ENCODE peak calls at places on chromosomes 1 and 21, in nine cellular contexts. One of them, this sample, is unnamed.

GRCh38 chr1:223129229-223129851 is 13.7 kb downstream of the TLR5 start:
- DNase-seq in activated CD8-positive, alpha-beta memory T cell treated with anti-CD3 and anti-CD28 coated beads for 1 hour: peak
- DNase-seq in CD8-positive, alpha-beta T cell: peak
- DNase-seq in neural crest cell: peak
- DNase-seq in GM04503: no peak
- DNase-seq in GM03348: peak
- DNase-seq in hepatic stellate cell: peak
- DNase-seq in stimulated activated CD8-positive, alpha-beta memory T cell treated with anti-CD3 and anti-CD28 coated beads, Interleukin-2, amount 100 ng/mL, for 1 hour: peak
- DNase-seq in stimulated activated CD4-positive, alpha-beta T cell treated with anti-CD3 and anti-CD28 coated beads, Interleukin-12 subunit alpha, Interleukin-12 subunit beta, amount 100 ng/mL, for 4 hours: peak
- DNase-seq in this sample: peak

GRCh38 chr1:170461762-170462384 is 70.1 kb upstream of the GORAB start:
- DNase-seq in activated CD8-positive, alpha-beta memory T cell treated with anti-CD3 and anti-CD28 coated beads for 1 hour: no peak
- DNase-seq in CD8-positive, alpha-beta T cell: no peak
- DNase-seq in neural crest cell: no peak
- DNase-seq in GM04503: peak
- DNase-seq in GM03348: peak
- DNase-seq in hepatic stellate cell: peak
- DNase-seq in stimulated activated CD8-positive, alpha-beta memory T cell treated with anti-CD3 and anti-CD28 coated beads, Interleukin-2, amount 100 ng/mL, for 1 hour: no peak
- DNase-seq in stimulated activated CD4-positive, alpha-beta T cell treated with anti-CD3 and anti-CD28 coated beads, Interleukin-12 subunit alpha, Interleukin-12 subunit beta, amount 100 ng/mL, for 4 hours: no peak
- DNase-seq in this sample: no peak

GRCh38 chr1:174262747-174263241 is 103.5 kb downstream of the RABGAP1L start:
- DNase-seq in activated CD8-positive, alpha-beta memory T cell treated with anti-CD3 and anti-CD28 coated beads for 1 hour: no peak
- DNase-seq in CD8-positive, alpha-beta T cell: no peak
- DNase-seq in neural crest cell: peak
- DNase-seq in GM04503: peak
- DNase-seq in GM03348: peak
- DNase-seq in hepatic stellate cell: peak
- DNase-seq in stimulated activated CD8-positive, alpha-beta memory T cell treated with anti-CD3 and anti-CD28 coated beads, Interleukin-2, amount 100 ng/mL, for 1 hour: no peak
- DNase-seq in stimulated activated CD4-positive, alpha-beta T cell treated with anti-CD3 and anti-CD28 coated beads, Interleukin-12 subunit alpha, Interleukin-12 subunit beta, amount 100 ng/mL, for 4 hours: no peak
- DNase-seq in this sample: no peak

GRCh38 chr1:209073879-209074278 is 509.6 kb upstream of the CAMK1G start:
- DNase-seq in activated CD8-positive, alpha-beta memory T cell treated with anti-CD3 and anti-CD28 coated beads for 1 hour: no peak
- DNase-seq in CD8-positive, alpha-beta T cell: no peak
- DNase-seq in neural crest cell: no peak
- DNase-seq in GM04503: no peak
- DNase-seq in GM03348: no peak
- DNase-seq in hepatic stellate cell: no peak
- DNase-seq in stimulated activated CD8-positive, alpha-beta memory T cell treated with anti-CD3 and anti-CD28 coated beads, Interleukin-2, amount 100 ng/mL, for 1 hour: no peak
- DNase-seq in stimulated activated CD4-positive, alpha-beta T cell treated with anti-CD3 and anti-CD28 coated beads, Interleukin-12 subunit alpha, Interleukin-12 subunit beta, amount 100 ng/mL, for 4 hours: no peak
- DNase-seq in this sample: no peak

GRCh38 chr1:186983327-186983726 is 154.6 kb downstream of the PLA2G4A start:
- DNase-seq in activated CD8-positive, alpha-beta memory T cell treated with anti-CD3 and anti-CD28 coated beads for 1 hour: no peak
- DNase-seq in CD8-positive, alpha-beta T cell: no peak
- DNase-seq in neural crest cell: no peak
- DNase-seq in GM04503: no peak
- DNase-seq in GM03348: no peak
- DNase-seq in hepatic stellate cell: peak
- DNase-seq in stimulated activated CD8-positive, alpha-beta memory T cell treated with anti-CD3 and anti-CD28 coated beads, Interleukin-2, amount 100 ng/mL, for 1 hour: no peak
- DNase-seq in stimulated activated CD4-positive, alpha-beta T cell treated with anti-CD3 and anti-CD28 coated beads, Interleukin-12 subunit alpha, Interleukin-12 subunit beta, amount 100 ng/mL, for 4 hours: no peak
- DNase-seq in this sample: no peak

GRCh38 chr1:246724001-246724724 is at the start of gene SCCPDH:
- DNase-seq in activated CD8-positive, alpha-beta memory T cell treated with anti-CD3 and anti-CD28 coated beads for 1 hour: peak
- DNase-seq in CD8-positive, alpha-beta T cell: peak
- DNase-seq in neural crest cell: peak
- DNase-seq in GM04503: peak
- DNase-seq in GM03348: peak
- DNase-seq in hepatic stellate cell: peak
- DNase-seq in stimulated activated CD8-positive, alpha-beta memory T cell treated with anti-CD3 and anti-CD28 coated beads, Interleukin-2, amount 100 ng/mL, for 1 hour: peak
- DNase-seq in stimulated activated CD4-positive, alpha-beta T cell treated with anti-CD3 and anti-CD28 coated beads, Interleukin-12 subunit alpha, Interleukin-12 subunit beta, amount 100 ng/mL, for 4 hours: peak
- DNase-seq in this sample: peak

GRCh38 chr1:33330906-33331305 is 10.0 kb upstream of the A3GALT2 start:
- DNase-seq in activated CD8-positive, alpha-beta memory T cell treated with anti-CD3 and anti-CD28 coated beads for 1 hour: no peak
- DNase-seq in CD8-positive, alpha-beta T cell: no peak
- DNase-seq in neural crest cell: no peak
- DNase-seq in GM04503: no peak
- DNase-seq in GM03348: no peak
- DNase-seq in hepatic stellate cell: no peak
- DNase-seq in stimulated activated CD8-positive, alpha-beta memory T cell treated with anti-CD3 and anti-CD28 coated beads, Interleukin-2, amount 100 ng/mL, for 1 hour: no peak
- DNase-seq in stimulated activated CD4-positive, alpha-beta T cell treated with anti-CD3 and anti-CD28 coated beads, Interleukin-12 subunit alpha, Interleukin-12 subunit beta, amount 100 ng/mL, for 4 hours: no peak
- DNase-seq in this sample: no peak

GRCh38 chr1:1043921-1044320 is 24.0 kb downstream of the AGRN start:
- DNase-seq in activated CD8-positive, alpha-beta memory T cell treated with anti-CD3 and anti-CD28 coated beads for 1 hour: no peak
- DNase-seq in CD8-positive, alpha-beta T cell: no peak
- DNase-seq in neural crest cell: no peak
- DNase-seq in GM04503: no peak
- DNase-seq in GM03348: no peak
- DNase-seq in hepatic stellate cell: no peak
- DNase-seq in stimulated activated CD8-positive, alpha-beta memory T cell treated with anti-CD3 and anti-CD28 coated beads, Interleukin-2, amount 100 ng/mL, for 1 hour: no peak
- DNase-seq in stimulated activated CD4-positive, alpha-beta T cell treated with anti-CD3 and anti-CD28 coated beads, Interleukin-12 subunit alpha, Interleukin-12 subunit beta, amount 100 ng/mL, for 4 hours: no peak
- DNase-seq in this sample: no peak

GRCh38 chr21:34701726-34702125 is 32.9 kb downstream of the CLIC6 start:
- DNase-seq in activated CD8-positive, alpha-beta memory T cell treated with anti-CD3 and anti-CD28 coated beads for 1 hour: no peak
- DNase-seq in CD8-positive, alpha-beta T cell: no peak
- DNase-seq in neural crest cell: no peak
- DNase-seq in GM04503: no peak
- DNase-seq in GM03348: peak
- DNase-seq in hepatic stellate cell: no peak
- DNase-seq in stimulated activated CD8-positive, alpha-beta memory T cell treated with anti-CD3 and anti-CD28 coated beads, Interleukin-2, amount 100 ng/mL, for 1 hour: no peak
- DNase-seq in stimulated activated CD4-positive, alpha-beta T cell treated with anti-CD3 and anti-CD28 coated beads, Interleukin-12 subunit alpha, Interleukin-12 subunit beta, amount 100 ng/mL, for 4 hours: no peak
- DNase-seq in this sample: no peak

GRCh38 chr21:39082656-39083376 is 100.4 kb downstream of the PSMG1 start:
- DNase-seq in activated CD8-positive, alpha-beta memory T cell treated with anti-CD3 and anti-CD28 coated beads for 1 hour: no peak
- DNase-seq in CD8-positive, alpha-beta T cell: no peak
- DNase-seq in neural crest cell: no peak
- DNase-seq in GM04503: no peak
- DNase-seq in GM03348: no peak
- DNase-seq in hepatic stellate cell: no peak
- DNase-seq in stimulated activated CD8-positive, alpha-beta memory T cell treated with anti-CD3 and anti-CD28 coated beads, Interleukin-2, amount 100 ng/mL, for 1 hour: no peak
- DNase-seq in stimulated activated CD4-positive, alpha-beta T cell treated with anti-CD3 and anti-CD28 coated beads, Interleukin-12 subunit alpha, Interleukin-12 subunit beta, amount 100 ng/mL, for 4 hours: no peak
- DNase-seq in this sample: no peak

GRCh38 chr1:22139817-22140216 is 3.1 kb downstream of the WNT4 start:
- DNase-seq in activated CD8-positive, alpha-beta memory T cell treated with anti-CD3 and anti-CD28 coated beads for 1 hour: no peak
- DNase-seq in CD8-positive, alpha-beta T cell: no peak
- DNase-seq in neural crest cell: no peak
- DNase-seq in GM04503: no peak
- DNase-seq in GM03348: no peak
- DNase-seq in hepatic stellate cell: no peak
- DNase-seq in stimulated activated CD8-positive, alpha-beta memory T cell treated with anti-CD3 and anti-CD28 coated beads, Interleukin-2, amount 100 ng/mL, for 1 hour: no peak
- DNase-seq in stimulated activated CD4-positive, alpha-beta T cell treated with anti-CD3 and anti-CD28 coated beads, Interleukin-12 subunit alpha, Interleukin-12 subunit beta, amount 100 ng/mL, for 4 hours: no peak
- DNase-seq in this sample: no peak

This sample was measured in GM12891.